ENCODE peak calls at places on chromosome 13, in six cellular contexts. J is brain microvascular endothelial cell, T is heart left ventricle, L is A549, S is IMR-90, H is lung. P is an unnamed sample.

GRCh38 chr13:40120781-40121180 is 465.3 kb downstream of the COG6 start:
- DNase-seq in J (no peak), T (no peak), L (no peak), S (no peak), H (no peak), P (no peak)

GRCh38 chr13:22141636-22142035 is 470.8 kb downstream of the FGF9 start:
- DNase-seq in J (no peak), T (no peak), L (no peak), S (no peak), H (no peak), P (no peak)

GRCh38 chr13:71968025-71968424 is 101.0 kb upstream of the DACH1 start:
- DNase-seq in J (peak; percentile 16), T (no peak), L (no peak), S (no peak), H (no peak), P (no peak)

GRCh38 chr13:39422845-39423565 is 180.0 kb downstream of the LHFPL6 start:
- DNase-seq in J (no peak), T (no peak), L (no peak), S (no peak), H (no peak), P (no peak)

GRCh38 chr13:46839399-46839798 is 42.4 kb upstream of the ESD start:
- DNase-seq in J (no peak), T (no peak), L (no peak), S (no peak), H (no peak), P (no peak)

GRCh38 chr13:66264976-66265375 is 965.2 kb downstream of the PCDH9 start:
- DNase-seq in J (peak; percentile 5), T (no peak), L (no peak), S (peak; percentile 1), H (no peak), P (no peak)

GRCh38 chr13:37406031-37406430 is 192.5 kb downstream of the POSTN start:
- DNase-seq in J (no peak), T (no peak), L (no peak), S (no peak), H (no peak), P (no peak)

GRCh38 chr13:39835253-39835652 is 179.8 kb downstream of the COG6 start:
- DNase-seq in J (peak; percentile 48), T (no peak), L (no peak), S (no peak), H (no peak), P (no peak)

GRCh38 chr13:40518481-40518882 is 148.0 kb downstream of the FOXO1 start:
- DNase-seq in J (no peak), T (no peak), L (no peak), S (no peak), H (no peak), P (no peak)

GRCh38 chr13:49622174-49622946 is 5.9 kb upstream of the ARL11 start:
- DNase-seq in J (no peak), T (peak; percentile 53), L (no peak), S (no peak), H (no peak), P (no peak)

GRCh38 chr13:79307866-79308298 is 98.2 kb downstream of the RBM26 start:
- DNase-seq in J (peak; percentile 16), T (no peak), L (peak; percentile 1), S (peak; percentile 61), H (no peak), P (no peak)

GRCh38 chr13:36082396-36082795 is 48.8 kb downstream of the DCLK1 start:
- DNase-seq in J (no peak), T (no peak), L (no peak), S (no peak), H (no peak), P (no peak)

GRCh38 chr13:99506632-99507031 is 5.4 kb downstream of the TM9SF2 start:
- DNase-seq in J (no peak), T (no peak), L (no peak), S (no peak), H (no peak), P (no peak)

GRCh38 chr13:45198041-45198440 is 2.8 kb downstream of the KCTD4 start:
- DNase-seq in J (no peak), T (no peak), L (no peak), S (peak; percentile 39), H (no peak), P (no peak)

GRCh38 chr13:62320129-62320724 is 904.6 kb upstream of the PCDH20 start:
- DNase-seq in J (peak; percentile 24), T (no peak), L (peak; percentile 54), S (peak; percentile 75), H (no peak), P (peak; percentile 27)

GRCh38 chr13:95382411-95382810 is 81.2 kb upstream of the ABCC4 start:
- DNase-seq in J (no peak), T (no peak), L (no peak), S (no peak), H (no peak), P (no peak)

GRCh38 chr13:43783820-43784219 is 3.0 kb downstream of the ENOX1 start:
- DNase-seq in J (peak; percentile 69), T (no peak), L (peak; percentile 27), S (peak; percentile 8), H (no peak), P (peak; percentile 18)

GRCh38 chr13:95300625-95301134 is 571 bp downstream of the ABCC4 start:
- DNase-seq in J (peak; percentile 20), T (peak; percentile 65), L (peak; percentile 71), S (peak; percentile 67), H (peak; percentile 61), P (peak; percentile 58)

GRCh38 chr13:73914119-73914518 is 220.1 kb downstream of the KLF12 start:
- DNase-seq in J (peak; percentile 67), T (no peak), L (no peak), S (no peak), H (no peak), P (no peak)

GRCh38 chr13:83881917-83882625 is at the start of gene SLITRK1:
- DNase-seq in J (peak; percentile 41), T (no peak), L (peak; percentile 17), S (peak; percentile 19), H (no peak), P (peak; percentile 51)

GRCh38 chr13:111489301-111489700 is 168.9 kb downstream of the TEX29 start:
- DNase-seq in J (no peak), T (no peak), L (no peak), S (no peak), H (no peak), P (no peak)

GRCh38 chr13:23871616-23872220 is 17.5 kb downstream of the MIPEP start:
- DNase-seq in J (no peak), T (no peak), L (peak; percentile 23), S (peak; percentile 59), H (no peak), P (peak; percentile 52)

GRCh38 chr13:114339779-114340534 is 25.7 kb downstream of the CHAMP1 start:
- DNase-seq in J (no peak), T (no peak), L (peak; percentile 59), S (peak; percentile 30), H (no peak), P (peak; percentile 34)

GRCh38 chr13:50081106-50081898 is 66.1 kb downstream of the KCNRG start:
- DNase-seq in J (no peak), T (peak; percentile 66), L (peak; percentile 43), S (no peak), H (peak; percentile 54), P (no peak)

GRCh38 chr13:34942732-34943674 is 933 bp downstream of the NBEA start:
- DNase-seq in J (no peak), T (peak; percentile 37), L (peak; percentile 38), S (no peak), H (no peak), P (no peak)

GRCh38 chr13:39910833-39911232 is 255.4 kb downstream of the COG6 start:
- DNase-seq in J (no peak), T (no peak), L (no peak), S (no peak), H (no peak), P (no peak)

GRCh38 chr13:109744512-109745051 is 41.8 kb downstream of the IRS2 start:
- DNase-seq in J (peak; percentile 67), T (peak; percentile 40), L (no peak), S (peak; percentile 92), H (no peak), P (no peak)

GRCh38 chr13:104920091-104920490 is 1615.4 kb downstream of the EFNB2 start:
- DNase-seq in J (no peak), T (no peak), L (no peak), S (no peak), H (no peak), P (no peak)

GRCh38 chr13:30616927-30617314 is 799 bp upstream of the USPL1 start:
- DNase-seq in J (peak; percentile 86), T (peak; percentile 79), L (peak; percentile 88), S (peak; percentile 89), H (peak; percentile 59), P (peak; percentile 69)

GRCh38 chr13:101785858-101786257 is 333.4 kb downstream of the ITGBL1 start:
- DNase-seq in J (peak; percentile 43), T (peak; percentile 21), L (peak; percentile 45), S (peak; percentile 3), H (no peak), P (peak; percentile 13)

GRCh38 chr13:113178070-113178895 is 19.8 kb downstream of the PROZ start:
- DNase-seq in J (peak; percentile 95), T (no peak), L (no peak), S (peak; percentile 99), H (no peak), P (peak; percentile 39)
- H3K27ac ChIP-seq in J (peak overlapping the region; percentile 85), T (peak overlapping the region; percentile 60), L (no peak overlapping the region), S (peak overlapping the region; percentile 98), H (no peak overlapping the region), P (peak overlapping the region; percentile 31)

GRCh38 chr13:51222510-51223283 is 499 bp downstream of the FAM124A start:
- DNase-seq in J (no peak), T (no peak), L (peak; percentile 6), S (no peak), H (no peak), P (no peak)
- H3K27ac ChIP-seq in J (no peak overlapping the region), T (peak overlapping the region; percentile 68), L (peak overlapping the region; percentile 84), S (no peak overlapping the region), H (peak overlapping the region; percentile 11), P (no peak overlapping the region)

DNA sequence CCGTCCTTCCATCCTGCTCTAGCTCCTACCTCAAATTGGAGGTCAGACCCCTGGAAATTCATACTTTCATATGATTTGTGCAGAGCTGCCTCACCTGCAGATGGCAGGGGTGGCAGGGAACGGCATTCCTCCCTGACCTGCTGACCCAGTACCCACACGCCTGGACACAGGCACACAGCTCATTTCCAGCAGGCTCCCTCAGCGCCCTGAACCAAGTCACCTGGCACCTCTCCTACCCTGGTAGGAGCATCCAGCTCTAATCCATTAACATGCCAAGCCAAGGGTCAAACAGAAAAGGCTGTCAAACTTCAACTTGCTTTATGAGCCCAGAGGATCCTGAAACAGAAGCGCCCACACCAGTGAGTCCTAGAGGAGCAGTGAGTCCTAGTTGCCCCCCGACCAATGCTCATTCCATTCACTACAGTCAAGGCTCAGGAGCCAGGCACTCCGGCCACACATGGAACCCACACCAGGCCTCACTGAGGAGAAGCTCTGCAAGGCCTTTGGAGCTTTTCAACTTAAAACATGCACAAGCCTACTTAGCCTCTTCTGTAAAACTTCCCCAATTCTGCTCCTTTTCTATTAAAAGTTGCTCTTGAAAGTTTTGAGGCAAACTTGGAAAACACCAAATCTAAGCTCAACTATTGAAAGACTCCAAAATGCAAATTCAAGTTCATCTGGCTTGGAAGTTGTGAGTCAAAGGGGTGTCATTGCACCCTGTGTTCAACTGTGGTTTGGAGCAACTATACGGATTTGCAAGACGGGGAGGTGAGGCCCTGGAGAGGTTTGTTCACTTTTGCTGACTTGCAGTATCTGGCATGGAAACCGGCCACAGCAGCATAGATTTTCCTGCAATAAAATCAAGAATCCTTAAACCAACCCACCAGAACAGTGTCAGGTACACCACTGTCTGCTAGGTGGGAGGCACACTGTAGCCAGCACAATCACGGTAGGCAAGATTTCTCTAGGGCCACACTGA is 96.7 kb downstream of the CRYL1 start:
- DNase-seq in J (no peak), T (no peak), L (no peak), S (peak; percentile 61), H (no peak), P (no peak)
- H3K27ac ChIP-seq in J (no peak overlapping the region), T (no peak overlapping the region), L (no peak overlapping the region), S (no peak overlapping the region), H (no peak overlapping the region), P (peak overlapping the region; percentile 95)

GRCh38 chr13:98214008-98214643 is 37.1 kb upstream of the RNF113B start:
- DNase-seq in J (no peak), T (peak; percentile 22), L (no peak), S (peak; percentile 95), H (no peak), P (peak; percentile 30)
- H3K27ac ChIP-seq in J (peak overlapping the region; percentile 3), T (no peak overlapping the region), L (no peak overlapping the region), S (peak overlapping the region; percentile 68), H (peak overlapping the region; percentile 35), P (no peak overlapping the region)

P was measured in RWPE1.